ENCODE peak calls at places on chromosomes 16 and 17, in ten cellular contexts. X is RWPE2, A is fibroblast of the aortic adventitia, U is endodermal cell, J is bronchial epithelial cell, R is AG09319, K is GM23338, L is epithelial cell of esophagus, E is tibial artery, W is AG10803. S is an unnamed sample.

GRCh38 chr17:57892820-57893595 is 43.2 kb upstream of the MRPS23 start:
- DNase-seq in J (peak), L (peak), K (peak), W (peak), U (peak), E (peak), R (peak), A (peak), X (peak), S (no peak)

GRCh38 chr17:48715496-48716399 is 6.6 kb downstream of the PRAC1 start:
- DNase-seq in L (no peak), K (no peak), J (no peak), W (no peak), E (no peak), X (no peak), R (no peak), U (no peak), A (no peak), S (no peak)

GRCh38 chr17:82881900-82882714 is 42.3 kb upstream of the ZNF750 start:
- DNase-seq in W (peak), L (no peak), A (peak), R (no peak), K (no peak), X (no peak), U (no peak), J (no peak), E (peak), S (no peak)

GRCh38 chr17:41581366-41582060 is 5.2 kb downstream of the KRT14 start:
- DNase-seq in A (no peak), E (no peak), R (no peak), L (peak), U (no peak), X (no peak), K (no peak), J (no peak), W (no peak), S (no peak)

GRCh38 chr17:5592382-5592781 is 8.1 kb upstream of the NLRP1 start:
- DNase-seq in U (peak), E (no peak), W (peak), J (peak), K (peak), A (peak), X (no peak), L (peak), R (no peak), S (no peak)

GRCh38 chr17:79833110-79833450 is 6.2 kb downstream of the CBX4 start:
- DNase-seq in K (no peak), E (no peak), R (no peak), W (no peak), A (no peak), X (no peak), J (no peak), L (no peak), U (no peak), S (no peak)

GRCh38 chr17:20091161-20092029 is 82.2 kb downstream of the SPECC1 start:
- DNase-seq in A (peak), E (peak), K (peak), R (no peak), X (no peak), W (peak), L (no peak), U (peak), J (no peak), S (peak)

GRCh38 chr17:76359375-76359774 is 5.7 kb upstream of the PRPSAP1 start:
- DNase-seq in K (no peak), A (no peak), X (no peak), U (no peak), W (no peak), E (no peak), R (no peak), L (no peak), J (no peak), S (no peak)

GRCh38 chr16:79261461-79261860 is 339.1 kb downstream of the MAF start:
- DNase-seq in E (no peak), K (peak), W (no peak), A (no peak), R (no peak), L (no peak), J (no peak), X (no peak), U (peak), S (no peak)

GRCh38 chr17:44967026-44967906 is 837 bp downstream of the C1QL1 start:
- DNase-seq in L (no peak), R (no peak), J (no peak), A (no peak), X (no peak), K (peak), U (peak), E (no peak), W (no peak), S (no peak)

GRCh38 chr16:89581045-89581695 is 5.6 kb downstream of the CPNE7 start:
- DNase-seq in A (peak), J (peak), W (peak), U (no peak), R (peak), X (peak), L (peak), E (no peak), K (no peak), S (peak)

GRCh38 chr16:28012031-28012445 is 51.5 kb downstream of the GSG1L start:
- DNase-seq in L (no peak), A (no peak), K (no peak), R (no peak), W (no peak), X (no peak), U (no peak), J (no peak), E (no peak), S (no peak)

GRCh38 chr17:34820922-34821321 is 140.3 kb downstream of the CCT6B start:
- DNase-seq in U (peak), K (no peak), J (peak), W (no peak), A (no peak), R (no peak), L (peak), X (no peak), E (no peak), S (no peak)

GRCh38 chr16:47777191-47777590 is 316.1 kb downstream of the PHKB start:
- DNase-seq in J (peak), L (peak), K (no peak), W (peak), A (peak), X (no peak), R (no peak), U (no peak), E (no peak), S (no peak)

GRCh38 chr16:27154573-27155521 is 48.5 kb upstream of the KDM8 start:
- DNase-seq in K (peak), W (peak), U (peak), L (peak), E (peak), R (no peak), A (peak), J (peak), X (no peak), S (no peak)

GRCh38 chr16:89573826-89574680 is 1.5 kb upstream of the CPNE7 start:
- DNase-seq in K (no peak), R (no peak), X (peak), L (no peak), E (no peak), J (no peak), U (no peak), A (no peak), W (no peak), S (no peak)

GRCh38 chr17:70251704-70252103 is 82.4 kb downstream of the KCNJ2 start:
- DNase-seq in R (no peak), L (no peak), K (no peak), A (no peak), E (no peak), W (no peak), U (no peak), X (no peak), J (no peak), S (no peak)

GRCh38 chr17:18858567-18859245 is 775 bp downstream of the PRPSAP2 start:
- DNase-seq in X (no peak), K (no peak), A (no peak), W (no peak), L (no peak), R (no peak), J (peak), E (no peak), U (no peak), S (no peak)

GRCh38 chr16:65070831-65071230 is 51.0 kb downstream of the CDH11 start:
- DNase-seq in L (peak), E (peak), K (peak), X (peak), U (peak), W (peak), A (peak), R (peak), J (peak), S (no peak)

GRCh38 chr16:89449726-89450335 is 40.5 kb downstream of the ANKRD11 start:
- DNase-seq in R (no peak), X (no peak), U (no peak), L (peak), E (no peak), W (no peak), K (no peak), J (peak), A (no peak), S (no peak)

GRCh38 chr17:64507418-64507766 is 615 bp downstream of the CEP95 start:
- DNase-seq in L (peak), K (peak), R (no peak), X (no peak), A (peak), W (peak), U (no peak), J (peak), E (no peak), S (no peak)

GRCh38 chr16:52964290-52964689 is 88.4 kb downstream of the CHD9NB start:
- DNase-seq in R (no peak), K (peak), L (no peak), U (no peak), W (peak), A (no peak), J (no peak), E (no peak), X (no peak), S (no peak)

GRCh38 chr16:3645108-3645503 is 9.4 kb upstream of the DNASE1 start:
- DNase-seq in X (no peak), K (no peak), A (no peak), E (no peak), W (no peak), U (no peak), R (no peak), L (no peak), J (no peak), S (peak)

GRCh38 chr16:67931712-67932461 is at the start of gene CTRL:
- DNase-seq in L (no peak), K (peak), J (no peak), A (no peak), X (no peak), E (no peak), U (peak), R (no peak), W (no peak), S (no peak)

GRCh38 chr17:51152766-51153209 is 571 bp upstream of the NME1 start:
- DNase-seq in A (no peak), X (no peak), E (no peak), U (no peak), J (peak), W (no peak), K (no peak), L (no peak), R (no peak), S (no peak)

GRCh38 chr17:45255358-45255757 is 6.5 kb downstream of the SPATA32 start:
- DNase-seq in R (no peak), E (no peak), J (no peak), A (no peak), W (no peak), K (no peak), X (no peak), U (no peak), L (no peak), S (no peak)

GRCh38 chr16:6165330-6165984 is 1067.9 kb upstream of the EEF2KMT start:
- DNase-seq in W (no peak), J (peak), X (no peak), K (peak), A (no peak), R (no peak), E (no peak), L (peak), U (no peak), S (no peak)

GRCh38 chr17:2903193-2903974 is 107.1 kb downstream of the RAP1GAP2 start:
- DNase-seq in R (no peak), K (no peak), X (no peak), L (no peak), J (no peak), U (peak), E (no peak), A (no peak), W (no peak), S (no peak)

GRCh38 chr17:2683912-2684311 is 27.7 kb downstream of the CLUH start:
- DNase-seq in K (no peak), U (peak), R (no peak), J (no peak), A (no peak), W (no peak), E (no peak), L (no peak), X (no peak), S (peak)

GRCh38 chr17:43877451-43878155 is 29.7 kb downstream of the MPP2 start:
- DNase-seq in X (no peak), L (no peak), R (no peak), A (no peak), J (no peak), E (no peak), W (no peak), U (peak), K (no peak), S (no peak)

GRCh38 chr16:2142942-2143868 is 5.2 kb upstream of the RAB26 start:
- DNase-seq in X (peak), U (peak), A (no peak), R (no peak), E (no peak), K (no peak), W (no peak), J (peak), L (peak), S (no peak)

GRCh38 chr16:65120811-65121721 is 797 bp downstream of the CDH11 start:
- DNase-seq in L (peak), W (no peak), E (peak), K (peak), U (peak), R (no peak), X (peak), J (no peak), A (peak), S (peak)

GRCh38 chr16:101586-101985 is 23.6 kb downstream of the MPG start:
- DNase-seq in W (no peak), X (no peak), E (peak), U (no peak), A (no peak), K (no peak), R (no peak), L (no peak), J (no peak), S (no peak)

GRCh38 chr16:27547134-27547533 is 2.6 kb downstream of the GTF3C1 start:
- DNase-seq in X (no peak), L (peak), U (no peak), J (peak), R (peak), E (no peak), W (peak), A (peak), K (no peak), S (no peak)

GRCh38 chr16:84040823-84041391 is 1.7 kb downstream of the SLC38A8 start:
- DNase-seq in J (no peak), K (no peak), U (no peak), L (peak), R (peak), X (no peak), A (no peak), W (peak), E (no peak), S (no peak)

GRCh38 chr16:89613101-89613953 is at the start of gene DPEP1:
- DNase-seq in A (no peak), E (no peak), R (no peak), X (peak), K (peak), W (no peak), L (no peak), U (peak), J (no peak), S (no peak)

GRCh38 chr16:81520151-81520470 is 75.5 kb downstream of the CMIP start:
- DNase-seq in X (no peak), A (no peak), L (no peak), W (no peak), U (no peak), R (no peak), K (no peak), J (no peak), E (no peak), S (no peak)

GRCh38 chr17:17044846-17045561 is 2.7 kb downstream of the MPRIP start:
- DNase-seq in K (peak), R (no peak), A (peak), L (peak), W (peak), X (peak), U (peak), E (peak), J (peak), S (no peak)

GRCh38 chr16:11852092-11852809 is 909 bp upstream of the RSL1D1 start:
- DNase-seq in J (no peak), E (no peak), K (no peak), L (no peak), R (no peak), W (peak), X (no peak), A (no peak), U (no peak), S (no peak)

DNA sequence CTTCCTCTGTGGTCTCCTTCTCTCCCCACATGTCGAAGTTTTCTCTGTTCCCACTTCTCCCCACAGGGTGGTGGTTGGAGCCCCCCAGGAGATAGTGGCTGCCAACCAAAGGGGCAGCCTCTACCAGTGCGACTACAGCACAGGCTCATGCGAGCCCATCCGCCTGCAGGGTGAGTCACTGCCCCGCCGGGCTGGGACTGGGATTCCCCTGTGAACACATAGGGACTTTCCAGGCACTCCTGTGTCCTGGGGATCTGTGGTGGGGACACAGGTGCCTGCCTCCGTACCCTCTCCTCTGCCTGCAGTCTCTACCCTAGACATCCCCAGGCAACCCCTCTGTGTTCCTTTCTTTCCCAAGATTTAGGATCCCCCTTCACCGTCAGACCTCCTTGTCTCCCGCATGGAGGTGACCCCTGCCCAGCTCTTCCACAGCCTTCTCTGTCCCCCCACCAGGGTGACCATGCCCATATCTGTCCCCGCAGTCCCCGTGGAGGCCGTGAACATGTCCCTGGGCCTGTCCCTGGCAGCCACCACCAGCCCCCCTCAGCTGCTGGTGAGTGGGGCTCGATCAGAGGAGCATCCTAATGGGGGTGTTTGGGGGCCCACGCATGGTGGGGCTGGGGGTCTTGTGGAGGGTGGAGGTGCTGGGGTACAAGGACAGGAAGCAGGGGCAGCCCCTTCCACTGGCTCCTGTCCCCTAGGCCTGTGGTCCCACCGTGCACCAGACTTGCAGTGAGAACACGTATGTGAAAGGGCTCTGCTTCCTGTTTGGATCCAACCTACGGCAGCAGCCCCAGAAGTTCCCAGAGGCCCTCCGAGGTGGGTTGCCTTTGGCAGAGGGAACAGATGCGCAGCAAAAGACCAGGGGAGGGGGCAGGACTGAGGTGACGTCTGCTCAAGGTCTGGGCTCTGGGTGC is 5.8 kb downstream of the ITGAM start:
- DNase-seq in R (no peak), J (peak), A (peak), W (no peak), U (peak), E (no peak), X (peak), K (peak), L (peak), S (no peak)
- TF ChIP-seq CTCF in R (no peak), J (no peak), A (no peak), W (no peak), U (no peak), E (no peak), X (no peak), K (peak), L (no peak), S (no peak)

GRCh38 chr17:78144146-78144719 is 2.0 kb upstream of the C17orf99 start:
- DNase-seq in E (peak), K (no peak), X (peak), L (peak), J (no peak), A (peak), U (peak), R (peak), W (peak), S (no peak)
- TF ChIP-seq CTCF in E (peak), K (no peak), X (peak), L (no peak), J (no peak), A (no peak), U (no peak), R (peak), W (no peak), S (no peak)

DNA sequence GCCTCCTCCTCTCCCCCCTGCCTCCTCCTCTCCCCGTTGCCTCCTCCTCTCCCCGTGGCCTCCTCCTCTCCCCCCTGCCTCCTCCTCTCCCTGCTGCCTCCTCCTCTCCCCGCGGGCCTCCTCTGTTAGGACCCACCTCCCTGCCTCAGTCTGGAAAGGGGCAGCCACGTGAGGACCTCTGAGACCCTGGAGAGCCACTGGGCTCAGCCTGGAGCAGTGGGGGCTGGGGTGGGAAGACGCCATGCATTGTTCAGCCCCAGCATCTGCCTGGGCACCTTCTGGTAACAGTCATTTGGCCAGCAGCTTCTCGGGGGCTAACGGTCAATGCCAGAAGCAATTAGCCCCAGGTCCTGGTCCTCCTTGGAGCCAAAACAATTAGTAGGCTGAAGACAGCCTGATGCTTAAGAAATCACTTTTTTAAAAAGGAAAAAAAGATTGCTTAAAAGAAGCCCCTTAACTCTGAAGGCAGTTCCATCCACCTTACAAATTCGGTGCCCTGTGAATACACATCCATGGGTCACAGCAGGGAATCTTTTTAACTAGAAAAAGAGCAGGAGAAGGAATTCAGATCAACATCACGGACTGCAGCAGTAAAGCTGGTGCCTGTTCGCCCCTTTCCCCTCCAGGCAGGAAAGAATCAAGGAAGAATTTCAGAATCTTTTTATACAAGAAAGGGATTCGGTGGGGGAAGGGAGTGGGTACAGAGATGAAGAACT is 29.8 kb downstream of the NXN start:
- DNase-seq in X (no peak), E (no peak), L (no peak), R (no peak), W (no peak), A (no peak), J (no peak), K (peak), U (peak), S (no peak)
- TF ChIP-seq CTCF in X (no peak), E (no peak), L (no peak), R (no peak), W (no peak), A (no peak), J (no peak), K (no peak), U (no peak), S (no peak)

DNA sequence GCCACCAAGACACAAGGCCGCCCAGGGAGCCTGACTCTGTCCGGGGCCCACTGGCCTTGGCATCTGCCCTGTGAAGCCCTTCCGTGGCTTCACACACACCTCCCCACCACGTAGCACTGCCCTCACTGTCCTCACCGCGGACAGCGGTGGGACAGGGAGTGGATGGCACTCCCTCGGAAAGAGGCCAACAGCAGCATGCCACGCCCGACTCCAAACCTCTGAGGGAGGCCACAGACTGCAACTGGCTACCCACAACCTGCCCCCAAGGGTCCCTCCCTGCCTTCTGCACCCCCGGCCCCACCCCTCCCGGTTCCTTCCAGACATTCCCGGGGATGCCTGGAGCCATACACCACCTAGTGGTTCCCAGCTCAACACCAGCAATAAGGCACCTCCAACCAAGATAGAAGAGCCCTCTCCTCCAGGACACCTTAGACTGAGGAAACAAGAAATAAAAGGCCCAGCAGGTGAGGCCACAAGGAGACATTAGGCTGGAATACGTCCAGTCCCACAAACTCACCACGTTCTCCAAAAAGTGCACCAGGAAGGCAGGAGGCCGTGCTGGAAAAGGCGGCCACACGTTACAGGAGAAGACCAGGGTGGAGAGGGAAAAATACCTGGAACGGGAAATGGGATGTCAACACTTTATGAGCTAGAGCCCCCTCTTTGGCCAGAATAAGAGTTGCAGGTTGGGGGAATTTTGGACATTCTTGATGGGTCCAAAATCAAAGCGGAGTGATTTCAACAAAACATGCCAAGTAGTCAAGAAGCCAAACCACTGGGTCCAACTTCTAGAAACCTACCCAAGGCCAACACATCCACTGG is 310.0 kb downstream of the SOX9 start:
- DNase-seq in U (peak), X (no peak), K (peak), W (no peak), A (no peak), R (no peak), E (no peak), J (no peak), L (no peak), S (no peak)
- TF ChIP-seq CTCF in U (peak), X (peak), K (peak), W (peak), A (peak), R (no peak), E (no peak), J (no peak), L (no peak), S (peak)